ENCODE peak calls at places on chromosome 18, in eight cellular contexts. P is H1; O is RWPE2; Q is heart left ventricle; N is PC-9; J is CD8-positive, alpha-beta memory T cell; H is CD4-positive, alpha-beta T cell; I is stomach. S is an unnamed sample.

GRCh38 chr18:22268641-22269128 is 99.3 kb downstream of the GATA6 start:
- DNase-seq in H (no peak), P (no peak), J (no peak), Q (no peak), N (no peak), O (no peak), I (no peak), S (no peak)

GRCh38 chr18:21167641-21168372 is 56.2 kb upstream of the ROCK1 start:
- DNase-seq in P (no peak), I (peak; percentile 81), H (no peak), J (no peak), N (peak; percentile 78), O (no peak), Q (no peak), S (no peak)

GRCh38 chr18:70385474-70385873 is 96.6 kb downstream of the SOCS6 start:
- DNase-seq in I (no peak), N (no peak), Q (no peak), P (no peak), O (no peak), H (no peak), J (no peak), S (no peak)

GRCh38 chr18:7921938-7922587 is 354.9 kb downstream of the PTPRM start:
- DNase-seq in N (peak; percentile 88), J (no peak), Q (no peak), P (no peak), H (no peak), I (no peak), O (no peak), S (no peak)

GRCh38 chr18:374735-375168 is 106.9 kb upstream of the THOC1 start:
- DNase-seq in P (no peak), J (no peak), Q (no peak), H (no peak), I (no peak), N (no peak), O (no peak), S (peak; percentile 52)

GRCh38 chr18:572499-573289 is 7.5 kb upstream of the CETN1 start:
- DNase-seq in N (no peak), Q (no peak), O (no peak), I (no peak), P (no peak), H (no peak), J (no peak), S (no peak)

GRCh38 chr18:435940-436339 is 64.6 kb downstream of the COLEC12 start:
- DNase-seq in P (no peak), J (no peak), I (no peak), N (no peak), Q (no peak), O (no peak), H (no peak), S (no peak)

GRCh38 chr18:9708057-9708881 is at the start of gene RAB31:
- DNase-seq in N (no peak), J (no peak), O (no peak), H (no peak), I (peak; percentile 64), P (no peak), Q (peak; percentile 86), S (peak; percentile 87)

GRCh38 chr18:12777543-12777942 is 74.7 kb downstream of the PSMG2 start:
- DNase-seq in I (no peak), P (no peak), H (no peak), O (no peak), N (no peak), J (no peak), Q (no peak), S (no peak)

GRCh38 chr18:5463836-5464235 is 80.0 kb downstream of the EPB41L3 start:
- DNase-seq in I (no peak), J (no peak), N (no peak), P (no peak), H (no peak), O (no peak), Q (no peak), S (no peak)

GRCh38 chr18:5467666-5468065 is 76.1 kb downstream of the EPB41L3 start:
- DNase-seq in I (no peak), H (no peak), J (no peak), P (no peak), O (no peak), N (no peak), Q (no peak), S (no peak)

GRCh38 chr18:5468394-5468793 is 75.4 kb downstream of the EPB41L3 start:
- DNase-seq in J (no peak), H (no peak), P (no peak), O (no peak), Q (no peak), I (no peak), N (no peak), S (no peak)

GRCh38 chr18:5464241-5464640 is 79.6 kb downstream of the EPB41L3 start:
- DNase-seq in J (no peak), H (no peak), P (no peak), N (no peak), Q (no peak), I (no peak), O (no peak), S (no peak)

GRCh38 chr18:5466256-5466655 is 77.5 kb downstream of the EPB41L3 start:
- DNase-seq in N (no peak), I (no peak), H (no peak), J (no peak), P (no peak), Q (no peak), O (no peak), S (no peak)
- H3K27ac ChIP-seq in N (no peak overlapping the region), I (no peak overlapping the region), H (no peak overlapping the region), J (no peak overlapping the region), P (no peak overlapping the region), Q (no peak overlapping the region), O (no peak overlapping the region), S (no peak overlapping the region)

GRCh38 chr18:79395308-79395640 is 456 bp upstream of the NFATC1 start:
- DNase-seq in O (no peak), H (no peak), N (no peak), I (no peak), P (no peak), J (no peak), Q (no peak), S (no peak)

GRCh38 chr18:79394438-79395307 is 1.1 kb upstream of the NFATC1 start:
- DNase-seq in Q (peak; percentile 70), O (peak; percentile 40), H (no peak), J (peak; percentile 52), P (no peak), N (no peak), I (no peak), S (peak; percentile 71)

GRCh38 chr18:79392226-79392625 is 3.5 kb upstream of the NFATC1 start:
- DNase-seq in N (no peak), I (no peak), Q (no peak), H (no peak), J (no peak), O (peak; percentile 18), P (no peak), S (no peak)

GRCh38 chr18:79393181-79393598 is 2.5 kb upstream of the NFATC1 start:
- DNase-seq in N (no peak), Q (no peak), H (no peak), P (no peak), I (no peak), J (peak; percentile 21), O (peak; percentile 31), S (peak; percentile 73)

DNA sequence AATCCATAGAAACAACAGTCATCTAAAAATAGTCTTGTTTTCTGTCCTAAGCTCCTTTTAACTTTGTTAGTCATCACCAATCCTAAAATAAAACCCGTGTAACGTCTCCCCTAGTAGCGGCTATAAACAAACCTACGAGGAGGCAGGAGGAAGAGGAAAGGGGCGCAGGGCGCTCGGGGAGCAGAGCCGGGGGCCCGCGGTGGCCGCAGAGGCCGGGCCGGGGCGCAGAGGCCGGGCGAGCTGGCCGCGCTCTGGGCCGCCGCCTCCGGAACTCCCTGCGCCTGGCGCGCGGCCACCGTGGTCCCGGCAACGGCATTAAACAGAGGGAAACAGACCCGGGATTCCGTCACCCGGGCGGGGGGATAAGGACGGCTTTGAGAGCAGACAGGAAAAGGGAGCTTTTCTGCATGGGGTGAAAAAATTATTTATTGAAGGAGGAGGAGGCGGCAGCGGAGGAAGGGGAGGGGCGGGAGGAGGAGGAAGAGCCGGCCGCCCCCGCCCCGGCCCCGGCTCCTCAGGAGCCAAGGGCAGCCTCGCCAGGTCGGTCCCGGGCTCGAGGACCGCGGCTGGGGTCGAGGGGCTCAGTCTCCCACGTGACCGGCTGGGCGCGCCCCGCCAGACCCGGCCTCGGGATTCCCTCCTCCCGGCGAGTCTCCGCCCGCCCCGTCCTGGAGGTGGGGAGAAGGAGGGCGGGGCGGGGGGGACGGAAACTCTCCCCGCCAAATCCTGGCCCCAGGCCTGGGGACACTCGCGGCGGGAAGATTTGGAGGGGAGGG is 1.9 kb upstream of the NFATC1 start:
- DNase-seq in I (peak; percentile 83), J (peak; percentile 43), O (peak; percentile 85), Q (peak; percentile 96), N (peak; percentile 58), H (no peak), P (no peak), S (peak; percentile 93)
- H3K27me3 ChIP-seq in I (peaks cover 53% of the 10 kb centered on the region), J (peaks cover 6% of the 10 kb centered on the region), O (peaks cover 19% of the 10 kb centered on the region), Q (no peaks in the 10 kb centered on the region), N (peaks cover 22% of the 10 kb centered on the region), H (no peaks in the 10 kb centered on the region), P (peaks cover 67% of the 10 kb centered on the region), S (no peaks in the 10 kb centered on the region)

GRCh38 chr18:43681661-43682060 is 404.4 kb upstream of the SYT4 start:
- DNase-seq in I (no peak), N (no peak), H (no peak), P (no peak), Q (no peak), J (no peak), O (no peak), S (no peak)

GRCh38 chr18:43680096-43680495 is 402.8 kb upstream of the SYT4 start:
- DNase-seq in I (no peak), P (no peak), N (no peak), J (no peak), H (no peak), O (no peak), Q (no peak), S (no peak)

DNA sequence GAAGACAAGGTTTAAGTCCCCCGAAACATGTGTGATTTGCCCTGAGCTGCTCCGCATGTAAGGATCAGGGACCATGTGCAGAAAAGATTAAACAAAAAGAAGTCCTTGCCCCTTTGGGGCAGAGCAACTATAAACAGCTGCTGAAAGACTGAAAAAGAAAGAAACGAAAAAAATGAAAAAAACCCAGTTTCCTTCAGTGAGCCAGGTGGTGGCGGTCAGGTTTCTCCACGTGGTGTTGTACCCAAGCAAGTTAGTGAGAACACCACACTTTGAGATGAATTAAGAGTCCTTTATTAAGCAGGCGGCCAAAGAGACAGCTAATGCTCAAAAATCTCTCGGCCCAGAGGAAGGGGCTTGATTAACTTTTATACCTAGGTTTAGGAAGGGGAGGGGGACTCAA is 404.9 kb upstream of the SYT4 start:
- DNase-seq in J (no peak), H (no peak), N (no peak), O (no peak), I (no peak), Q (no peak), P (no peak), S (no peak)
- H3K27ac ChIP-seq in J (no peak overlapping the region), H (no peak overlapping the region), N (no peak overlapping the region), O (no peak overlapping the region), I (no peak overlapping the region), Q (no peak overlapping the region), P (no peak overlapping the region), S (no peak overlapping the region)

GRCh38 chr18:61362511-61362910 is 29.3 kb downstream of the CDH20 start:
- DNase-seq in I (no peak), O (no peak), P (no peak), H (no peak), Q (no peak), J (no peak), N (no peak), S (no peak)

DNA sequence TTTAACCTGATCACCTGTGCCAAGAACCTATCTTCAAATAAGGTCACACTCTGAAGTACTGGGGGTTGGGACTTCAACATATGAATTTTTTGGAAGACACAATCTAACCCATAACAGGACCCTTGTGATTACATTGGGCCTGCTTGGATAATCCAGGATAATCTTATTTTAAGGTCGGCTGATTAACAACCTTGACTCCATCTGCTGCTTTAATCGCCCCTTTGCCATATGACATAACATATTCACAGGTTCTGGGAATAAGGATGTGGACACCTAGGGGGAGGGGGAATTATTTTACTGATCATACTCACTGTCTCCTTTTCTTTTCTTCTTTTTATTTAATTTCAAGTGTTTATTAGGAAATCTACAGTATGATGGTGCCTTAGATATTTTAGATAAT is 34.8 kb downstream of the CDH20 start:
- DNase-seq in H (no peak), O (no peak), I (no peak), N (no peak), P (no peak), Q (no peak), J (no peak), S (no peak)
- H3K27me3 ChIP-seq in H (peaks cover 7% of the 10 kb centered on the region), O (no peaks in the 10 kb centered on the region), I (no peaks in the 10 kb centered on the region), N (no peaks in the 10 kb centered on the region), P (no peaks in the 10 kb centered on the region), Q (no peaks in the 10 kb centered on the region), J (no peaks in the 10 kb centered on the region), S (no peaks in the 10 kb centered on the region)

S was measured in psoas muscle.